ENCODE peak calls at places on chromosomes 4 and X, in six cellular contexts. J, P, L, V, Z and C are unnamed samples.

GRCh38 chrX:68307767-68308166 is 125.5 kb downstream of the OPHN1 start:
- DNase-seq in P (peak), L (no peak), J (no peak), Z (no peak), V (no peak), C (no peak)

GRCh38 chr4:56742080-56742871 is 61.2 kb upstream of the HOPX start:
- DNase-seq in L (no peak), J (no peak), Z (no peak), P (peak), V (no peak), C (no peak)

GRCh38 chr4:173424899-173425805 is 26.2 kb upstream of the SCRG1 start:
- DNase-seq in L (no peak), P (peak), J (no peak), Z (no peak), V (no peak), C (no peak)

GRCh38 chr4:31585503-31585902 is 865.3 kb downstream of the PCDH7 start:
- DNase-seq in J (no peak), Z (no peak), P (no peak), L (no peak), V (no peak), C (no peak)

GRCh38 chrX:3166670-3167455 is 125.6 kb downstream of the ARSF start:
- DNase-seq in Z (no peak), L (no peak), V (no peak), J (no peak), P (no peak), C (no peak)

GRCh38 chrX:25028726-25029125 is 13.0 kb upstream of the ARX start:
- DNase-seq in Z (no peak), P (peak), L (no peak), V (no peak), J (no peak), C (no peak)

GRCh38 chr4:137390707-137391106 is 141.6 kb downstream of the PCDH18 start:
- DNase-seq in L (no peak), P (peak), Z (no peak), V (no peak), J (no peak), C (no peak)

GRCh38 chrX:9612146-9612505 is 147.3 kb downstream of the TBL1X start:
- DNase-seq in Z (no peak), J (no peak), P (no peak), V (no peak), L (no peak), C (no peak)

GRCh38 chrX:45517090-45517973 is 316.7 kb upstream of the DIPK2B start:
- DNase-seq in L (no peak), Z (no peak), J (no peak), V (no peak), P (peak), C (no peak)

GRCh38 chr4:149050840-149051239 is 608.6 kb upstream of the NR3C2 start:
- DNase-seq in L (no peak), J (no peak), Z (no peak), V (no peak), P (no peak), C (no peak)

GRCh38 chr4:99248714-99249113 is 29.7 kb upstream of the ADH6 start:
- DNase-seq in P (no peak), V (no peak), L (no peak), J (no peak), Z (no peak), C (no peak)

GRCh38 chr4:184281231-184282139 is 63.8 kb upstream of the ENPP6 start:
- DNase-seq in L (no peak), Z (no peak), J (no peak), P (no peak), V (no peak), C (no peak)

GRCh38 chrX:130637591-130637990 is 235.8 kb downstream of the RBMX2 start:
- DNase-seq in J (no peak), L (no peak), Z (no peak), V (no peak), P (peak), C (no peak)

GRCh38 chr4:119211856-119212250 is 660 bp upstream of the USP53 start:
- DNase-seq in J (no peak), P (no peak), Z (no peak), V (no peak), L (no peak), C (no peak)

GRCh38 chrX:318739-319578 is at the start of gene GTPBP6:
- DNase-seq in P (peak), Z (peak), L (peak), J (peak), V (peak), C (peak)

GRCh38 chr4:108466936-108467902 is 153.2 kb upstream of the RPL34 start:
- DNase-seq in J (no peak), L (no peak), V (no peak), P (peak), Z (no peak), C (no peak)

GRCh38 chrX:97039363-97040029 is 155.8 kb downstream of the RPA4 start:
- DNase-seq in V (peak), L (no peak), Z (no peak), J (peak), P (peak), C (no peak)

GRCh38 chr4:110442309-110442708 is 33.6 kb upstream of the ENPEP start:
- DNase-seq in P (no peak), Z (no peak), V (no peak), L (no peak), J (no peak), C (no peak)

GRCh38 chrX:151899622-151900021 is 13.1 kb upstream of the MAGEA4 start:
- DNase-seq in L (no peak), Z (no peak), J (no peak), P (peak), V (no peak), C (no peak)

GRCh38 chrX:129653181-129653984 is 1.4 kb downstream of the APLN start:
- DNase-seq in Z (no peak), P (no peak), V (no peak), L (no peak), J (no peak), C (peak)

GRCh38 chr4:152512483-152512882 is 23.4 kb downstream of the FBXW7 start:
- DNase-seq in Z (no peak), V (no peak), L (no peak), P (no peak), J (no peak), C (no peak)

GRCh38 chr4:81509822-81510221 is 38.1 kb upstream of the RASGEF1B start:
- DNase-seq in L (no peak), V (no peak), J (no peak), Z (no peak), P (no peak), C (no peak)

GRCh38 chr4:83561381-83561780 is 25.5 kb downstream of the GPAT3 start:
- DNase-seq in L (no peak), P (peak), V (peak), J (peak), Z (peak), C (no peak)

GRCh38 chr4:138308421-138308820 is 66.3 kb upstream of the SLC7A11 start:
- DNase-seq in Z (no peak), V (no peak), P (peak), J (no peak), L (no peak), C (no peak)

GRCh38 chr4:97404876-97405523 is 738.3 kb downstream of the STPG2 start:
- DNase-seq in L (no peak), Z (no peak), P (no peak), V (no peak), J (no peak), C (no peak)

GRCh38 chr4:48564151-48564550 is 74.1 kb downstream of the ZAR1 start:
- DNase-seq in V (no peak), L (no peak), P (no peak), Z (no peak), J (no peak), C (no peak)

GRCh38 chrX:136797787-136798186 is 17.1 kb upstream of the ARHGEF6 start:
- DNase-seq in V (no peak), J (no peak), Z (no peak), P (no peak), L (no peak), C (no peak)

GRCh38 chr4:169115897-169116254 is 105.8 kb upstream of the CBR4 start:
- DNase-seq in Z (no peak), P (peak), V (no peak), J (no peak), L (no peak), C (no peak)

GRCh38 chrX:136130931-136131843 is 16.1 kb upstream of the FHL1 start:
- DNase-seq in L (no peak), Z (no peak), P (peak), J (no peak), V (no peak), C (no peak)

GRCh38 chr4:121873604-121874003 is 3.3 kb upstream of the BBS7 start:
- DNase-seq in P (peak), V (no peak), J (no peak), Z (no peak), L (no peak), C (no peak)

GRCh38 chr4:85734446-85734845 is 259.5 kb downstream of the ARHGAP24 start:
- DNase-seq in L (no peak), Z (no peak), P (no peak), J (no peak), V (no peak), C (no peak)

GRCh38 chr4:20284990-20285389 is 33.3 kb downstream of the SLIT2 start:
- DNase-seq in Z (no peak), L (no peak), V (no peak), J (no peak), P (peak), C (no peak)

GRCh38 chr4:184292877-184293276 is 75.2 kb upstream of the ENPP6 start:
- DNase-seq in J (no peak), V (no peak), Z (no peak), P (no peak), L (no peak), C (no peak)

GRCh38 chr4:145302725-145303124 is 122.3 kb upstream of the OTUD4 start:
- DNase-seq in L (no peak), P (no peak), J (no peak), Z (no peak), V (no peak), C (no peak)

GRCh38 chr4:14111730-14112171 is 484.2 kb upstream of the BOD1L1 start:
- DNase-seq in P (peak), V (no peak), Z (no peak), J (no peak), L (no peak), C (no peak)

GRCh38 chrX:154019061-154019621 is 561 bp downstream of the IRAK1 start:
- DNase-seq in V (no peak), L (no peak), Z (no peak), J (no peak), P (no peak), C (no peak)

GRCh38 chr4:141807073-141807472 is 170.7 kb downstream of the IL15 start:
- DNase-seq in L (no peak), V (no peak), P (peak), J (no peak), Z (no peak), C (no peak)

GRCh38 chrX:153782324-153782723 is 1.5 kb downstream of the SRPK3 start:
- DNase-seq in L (no peak), P (no peak), Z (no peak), V (no peak), J (no peak), C (no peak)

GRCh38 chr4:84502333-84502954 is 3.4 kb upstream of the NKX6-1 start:
- DNase-seq in L (no peak), P (no peak), J (no peak), Z (no peak), V (no peak), C (no peak)

GRCh38 chr4:69936566-69936965 is 5.7 kb downstream of the CSN1S1 start:
- DNase-seq in L (no peak), Z (no peak), J (no peak), V (no peak), P (peak), C (no peak)